ENCODE peak calls at places on chromosome 21, in seven cellular contexts. Z is NCI-H1048; W is pancreas; D is small intestine; R is NCI-H1105 treated with DMSO at 0.1 percent for 48 hours; G is right lobe of liver; E is effector memory CD8-positive, alpha-beta T cell. P is an unnamed sample.

GRCh38 chr21:14383596-14384210 is 757 bp upstream of the HSPA13 start:
- DNase-seq in G (no peak), Z (no peak), D (peak; percentile 2), E (no peak), W (no peak), R (peak; percentile 58), P (no peak)

GRCh38 chr21:17552410-17552809 is 39.6 kb downstream of the CXADR start:
- DNase-seq in D (no peak), Z (no peak), W (no peak), E (no peak), R (no peak), G (no peak), P (no peak)

GRCh38 chr21:15604424-15604823 is 125.4 kb upstream of the USP25 start:
- DNase-seq in E (no peak), G (no peak), W (no peak), Z (peak; percentile 22), R (no peak), D (no peak), P (no peak)

GRCh38 chr21:41758550-41758949 is 8.3 kb downstream of the RIPK4 start:
- DNase-seq in R (no peak), E (no peak), D (no peak), Z (no peak), W (no peak), G (no peak), P (no peak)

GRCh38 chr21:27134513-27134912 is 167.6 kb upstream of the ADAMTS5 start:
- DNase-seq in E (no peak), W (no peak), R (no peak), D (no peak), Z (no peak), G (no peak), P (no peak)

GRCh38 chr21:45225741-45226327 is 61.9 kb downstream of the POFUT2 start:
- DNase-seq in W (no peak), Z (no peak), G (no peak), R (no peak), D (no peak), E (no peak), P (no peak)

GRCh38 chr21:37658994-37659458 is 257.2 kb downstream of the KCNJ6 start:
- DNase-seq in Z (no peak), R (no peak), G (no peak), W (peak; percentile 29), D (no peak), E (no peak), P (no peak)

GRCh38 chr21:31372176-31372765 is 28.2 kb upstream of the TIAM1 start:
- DNase-seq in E (no peak), W (no peak), G (no peak), D (no peak), Z (no peak), R (no peak), P (no peak)

GRCh38 chr21:40120944-40121575 is 253.8 kb downstream of the PCP4 start:
- DNase-seq in G (no peak), Z (no peak), D (no peak), W (no peak), E (no peak), R (peak; percentile 78), P (peak; percentile 4)

GRCh38 chr21:30482130-30482529 is 2.0 kb upstream of the KRTAP19-1 start:
- DNase-seq in D (no peak), R (no peak), G (no peak), W (no peak), Z (no peak), E (no peak), P (no peak)

GRCh38 chr21:20999567-21000169 is 1.5 kb downstream of the NCAM2 start:
- DNase-seq in W (no peak), G (no peak), Z (no peak), E (no peak), D (peak; percentile 17), R (peak; percentile 59), P (peak; percentile 24)

GRCh38 chr21:33441489-33442477 is 38.0 kb downstream of the TMEM50B start:
- DNase-seq in W (no peak), D (peak; percentile 67), R (peak; percentile 43), E (no peak), G (no peak), Z (no peak), P (no peak)

GRCh38 chr21:26977741-26978140 is 10.9 kb upstream of the ADAMTS5 start:
- DNase-seq in Z (no peak), R (no peak), G (no peak), D (no peak), W (no peak), E (no peak), P (no peak)

GRCh38 chr21:26965567-26966359 is 1.1 kb downstream of the ADAMTS5 start:
- DNase-seq in E (no peak), R (no peak), Z (no peak), D (no peak), G (peak; percentile 56), W (no peak), P (no peak)

GRCh38 chr21:34673006-34673405 is 4.2 kb downstream of the CLIC6 start:
- DNase-seq in D (no peak), E (no peak), W (no peak), Z (no peak), R (no peak), G (no peak), P (no peak)